ENCODE peak calls at places on chromosomes 2 and 18, in four cellular contexts. Z is K562, K is HL-60, G is GM12878. P is an unnamed sample.

GRCh38 chr18:57113783-57114465 is 33.0 kb upstream of the BOD1L2 start:
- DNase-seq in Z (no peak), K (no peak), G (no peak), P (no peak)

GRCh38 chr18:78495550-78495949 is 484.1 kb upstream of the SALL3 start:
- DNase-seq in Z (no peak), K (no peak), G (no peak), P (no peak)

GRCh38 chr2:233029321-233029720 is 3.2 kb upstream of the NEU2 start:
- DNase-seq in Z (no peak), K (no peak), G (no peak), P (no peak)

GRCh38 chr2:3198119-3198518 is 179.5 kb downstream of the EIPR1 start:
- DNase-seq in Z (no peak), K (no peak), G (no peak), P (no peak)

GRCh38 chr2:106975641-106976040 is 89.7 kb upstream of the ST6GAL2 start:
- DNase-seq in Z (no peak), K (no peak), G (no peak), P (no peak)

GRCh38 chr2:183244300-183244849 is 120.1 kb downstream of the NUP35 start:
- DNase-seq in Z (no peak), K (no peak), G (no peak), P (no peak)

GRCh38 chr2:200592414-200593075 is 6.7 kb downstream of the AOX1 start:
- DNase-seq in Z (no peak), K (no peak), G (no peak), P (no peak)

GRCh38 chr2:239264838-239265651 is 135.8 kb downstream of the HDAC4 start:
- DNase-seq in Z (peak), K (peak), G (no peak), P (peak)

GRCh38 chr2:174600349-174600748 is 2.7 kb upstream of the WIPF1 start:
- DNase-seq in Z (no peak), K (no peak), G (no peak), P (no peak)

GRCh38 chr2:207945201-207945600 is 80.1 kb downstream of the PLEKHM3 start:
- DNase-seq in Z (no peak), K (no peak), G (no peak), P (no peak)

GRCh38 chr18:64332851-64333250 is 184.0 kb upstream of the LINC00305 start:
- DNase-seq in Z (no peak), K (no peak), G (no peak), P (no peak)

GRCh38 chr2:85394256-85394655 is 15.9 kb downstream of the CAPG start:
- DNase-seq in Z (no peak), K (no peak), G (no peak), P (no peak)

GRCh38 chr2:19532797-19533196 is 174.4 kb upstream of the OSR1 start:
- DNase-seq in Z (no peak), K (no peak), G (no peak), P (no peak)

GRCh38 chr2:60554649-60555065 is 1.2 kb upstream of the BCL11A start:
- DNase-seq in Z (peak), K (peak), G (no peak), P (no peak)

GRCh38 chr18:42586603-42587002 is 528.9 kb downstream of the RIT2 start:
- DNase-seq in Z (no peak), K (no peak), G (no peak), P (no peak)

GRCh38 chr2:115165529-115166109 is 723.2 kb downstream of the DPP10 start:
- DNase-seq in Z (no peak), K (peak), G (no peak), P (no peak)

GRCh38 chr2:45944075-45944474 is 292.6 kb downstream of the PRKCE start:
- DNase-seq in Z (no peak), K (no peak), G (no peak), P (no peak)

GRCh38 chr18:5253910-5254309 is 41.6 kb downstream of the ZBTB14 start:
- DNase-seq in Z (no peak), K (no peak), G (no peak), P (no peak)

GRCh38 chr2:105895995-105896764 is 151.5 kb downstream of the NCK2 start:
- DNase-seq in Z (no peak), K (no peak), G (no peak), P (no peak)

GRCh38 chr2:122539311-122539710 is 783.9 kb downstream of the TSN start:
- DNase-seq in Z (no peak), K (no peak), G (no peak), P (no peak)

GRCh38 chr2:122542646-122543045 is 787.2 kb downstream of the TSN start:
- DNase-seq in Z (no peak), K (no peak), G (no peak), P (no peak)

GRCh38 chr2:122542236-122542635 is 786.8 kb downstream of the TSN start:
- DNase-seq in Z (no peak), K (no peak), G (no peak), P (no peak)

GRCh38 chr2:122535960-122536517 is 780.6 kb downstream of the TSN start:
- DNase-seq in Z (no peak), K (no peak), G (no peak), P (no peak)

GRCh38 chr2:122539920-122540319 is 784.5 kb downstream of the TSN start:
- DNase-seq in Z (no peak), K (no peak), G (no peak), P (no peak)
- TF ChIP-seq POLR2AphosphoS5 in Z (no peak), K (no peak), G (no peak), P (no peak)

DNA sequence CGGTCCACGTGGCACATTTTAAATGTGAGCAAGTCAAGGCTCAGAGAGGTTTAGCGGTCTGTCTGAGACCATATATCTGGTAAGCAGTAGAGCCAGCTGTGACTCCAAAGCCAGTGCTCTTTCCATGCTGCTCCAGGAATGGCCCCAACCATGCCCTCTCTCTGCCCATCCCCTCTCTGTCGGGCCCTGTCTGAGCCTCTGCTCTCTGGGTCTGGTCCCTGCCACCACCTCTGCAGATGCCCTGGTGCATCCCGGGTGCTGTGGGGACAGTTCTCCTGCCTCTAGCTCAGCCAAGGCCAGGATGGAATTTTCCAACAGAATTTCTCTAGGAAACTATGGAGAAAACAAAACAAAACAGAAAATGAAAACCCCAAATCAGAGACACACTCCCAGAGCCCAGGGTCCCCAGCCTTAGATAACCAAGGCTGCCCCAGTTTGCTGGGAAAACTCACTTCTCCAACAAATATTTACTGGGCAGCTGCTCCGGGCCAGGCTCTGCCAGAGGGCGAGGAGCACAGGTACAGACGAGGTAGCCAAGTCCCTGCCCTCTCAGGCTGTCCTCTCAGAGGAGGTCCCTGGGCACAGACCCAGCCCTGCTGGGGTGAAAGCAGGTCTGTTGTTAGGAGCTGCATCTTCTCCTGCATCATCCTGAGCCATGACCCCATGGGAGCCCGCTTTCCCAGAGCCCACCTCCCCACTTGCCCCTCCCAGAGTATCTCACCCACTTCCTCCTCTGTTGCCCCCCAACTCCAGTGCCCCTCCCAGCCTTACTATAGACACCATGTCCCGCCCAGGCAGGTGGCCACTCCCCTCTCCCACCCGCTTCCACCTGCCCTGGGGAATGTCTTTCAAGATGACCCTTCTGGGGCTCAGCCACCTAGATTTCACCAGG is 9.1 kb downstream of the ADRA2B start:
- DNase-seq in Z (no peak), K (no peak), G (no peak), P (no peak)
- TF ChIP-seq SPI1 in Z (no peak), K (no peak), G (no peak), P (no peak)

DNA sequence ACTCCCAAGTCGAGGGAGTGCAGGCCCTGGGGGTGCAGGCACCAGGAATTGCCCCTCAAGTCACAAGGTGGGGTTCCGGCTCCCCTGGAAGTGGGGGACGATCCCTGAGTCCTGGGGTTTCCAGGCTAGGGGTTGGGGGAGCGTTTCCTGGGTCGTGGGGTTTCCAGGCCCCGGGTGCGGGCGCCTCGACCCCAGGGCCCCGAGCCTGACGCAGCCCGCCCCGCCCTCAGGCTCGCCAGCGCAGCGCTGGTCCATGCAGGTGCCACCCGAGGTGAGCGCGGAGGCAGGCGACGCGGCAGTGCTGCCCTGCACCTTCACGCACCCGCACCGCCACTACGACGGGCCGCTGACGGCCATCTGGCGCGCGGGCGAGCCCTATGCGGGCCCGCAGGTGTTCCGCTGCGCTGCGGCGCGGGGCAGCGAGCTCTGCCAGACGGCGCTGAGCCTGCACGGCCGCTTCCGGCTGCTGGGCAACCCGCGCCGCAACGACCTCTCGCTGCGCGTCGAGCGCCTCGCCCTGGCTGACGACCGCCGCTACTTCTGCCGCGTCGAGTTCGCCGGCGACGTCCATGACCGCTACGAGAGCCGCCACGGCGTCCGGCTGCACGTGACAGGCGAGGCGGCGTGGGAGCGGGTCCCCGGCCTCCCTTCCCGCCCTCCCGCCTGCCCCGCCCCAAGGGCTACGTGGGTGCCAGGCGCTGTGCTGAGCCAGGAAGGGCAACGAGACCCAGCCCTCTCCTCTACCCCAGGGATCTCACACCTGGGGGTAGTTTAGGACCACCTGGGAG is 12.0 kb downstream of the SIGLEC15 start:
- DNase-seq in Z (no peak), K (peak), G (no peak), P (no peak)
- TF ChIP-seq POLR2AphosphoS5 in Z (no peak), K (no peak), G (no peak), P (no peak)

GRCh38 chr18:76231402-76231801 is 263.6 kb downstream of the ZNF516 start:
- DNase-seq in Z (no peak), K (no peak), G (no peak), P (no peak)
- TF ChIP-seq SPI1 in Z (no peak), K (no peak), G (no peak), P (no peak)

GRCh38 chr18:59910967-59911366 is 11.2 kb downstream of the PMAIP1 start:
- DNase-seq in Z (no peak), K (no peak), G (no peak), P (no peak)
- TF ChIP-seq POLR2AphosphoS5 in Z (no peak), K (no peak), G (no peak), P (no peak)

DNA sequence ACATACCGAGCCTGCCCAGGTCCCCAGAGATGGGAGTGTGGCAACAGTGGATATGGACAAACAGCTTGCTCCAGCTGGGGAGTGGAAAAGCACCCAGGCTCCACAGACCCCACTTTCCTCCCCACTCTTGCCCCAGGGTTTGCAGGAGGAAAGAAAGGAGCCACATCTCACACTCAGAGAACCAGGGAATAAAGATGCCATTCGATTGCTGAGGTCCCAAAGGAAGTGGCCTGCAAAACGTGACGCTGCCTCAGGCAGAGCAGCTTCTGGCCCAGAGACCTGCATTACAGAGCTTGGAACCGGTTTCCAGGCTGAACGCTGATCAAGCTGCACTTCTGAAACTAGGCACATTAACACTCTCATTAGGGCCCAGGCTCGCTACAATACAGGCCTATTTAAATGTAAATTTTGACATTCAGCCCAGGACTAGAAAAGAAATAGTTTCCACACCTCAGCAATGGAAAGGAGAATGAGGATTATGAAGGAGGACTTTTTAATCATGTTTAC is 221.5 kb upstream of the RAB6C start:
- DNase-seq in Z (no peak), K (no peak), G (no peak), P (no peak)
- TF ChIP-seq SPI1 in Z (no peak), K (no peak), G (no peak), P (no peak)

GRCh38 chr2:130328710-130329109 is 14.0 kb upstream of the IMP4 start:
- DNase-seq in Z (no peak), K (no peak), G (no peak), P (no peak)
- TF ChIP-seq POLR2AphosphoS5 in Z (no peak), K (no peak), G (no peak), P (no peak)

GRCh38 chr18:40355701-40356100 is 1599.3 kb upstream of the PIK3C3 start:
- DNase-seq in Z (no peak), K (no peak), G (no peak), P (no peak)
- TF ChIP-seq SPI1 in Z (no peak), K (no peak), G (no peak), P (no peak)